ENCODE peak calls at places on chromosomes 3 and 15, in four cellular contexts. One of them, this sample, is unnamed.

GRCh38 chr3:146138904-146139303 is 22.1 kb downstream of the PLOD2 start:
- DNase-seq in iPS DF 6.9: no peak
- DNase-seq in NCI-H2081: no peak
- DNase-seq in small intestine: no peak
- DNase-seq in this sample: peak; percentile 22

GRCh38 chr15:58748787-58749531 is 548 bp downstream of the ADAM10 start:
- DNase-seq in iPS DF 6.9: no peak
- DNase-seq in NCI-H2081: peak; percentile 59
- DNase-seq in small intestine: peak; percentile 55
- DNase-seq in this sample: peak; percentile 84

GRCh38 chr3:33277193-33277882 is at the start of gene FBXL2:
- DNase-seq in iPS DF 6.9: peak; percentile 84
- DNase-seq in NCI-H2081: peak; percentile 70
- DNase-seq in small intestine: peak; percentile 15
- DNase-seq in this sample: peak; percentile 69

GRCh38 chr15:25671132-25671531 is 192.0 kb downstream of the ATP10A start:
- DNase-seq in iPS DF 6.9: no peak
- DNase-seq in NCI-H2081: no peak
- DNase-seq in small intestine: no peak
- DNase-seq in this sample: peak; percentile 50

GRCh38 chr3:100796556-100796955 is 87.3 kb downstream of the TFG start:
- DNase-seq in iPS DF 6.9: no peak
- DNase-seq in NCI-H2081: no peak
- DNase-seq in small intestine: peak; percentile 42
- DNase-seq in this sample: peak; percentile 42

GRCh38 chr3:110069641-110070538 is 732.5 kb upstream of the DPPA4 start:
- DNase-seq in iPS DF 6.9: no peak
- DNase-seq in NCI-H2081: no peak
- DNase-seq in small intestine: no peak
- DNase-seq in this sample: peak; percentile 32

GRCh38 chr3:72960812-72961518 is 35.6 kb upstream of the PPP4R2 start:
- DNase-seq in iPS DF 6.9: no peak
- DNase-seq in NCI-H2081: peak; percentile 38
- DNase-seq in small intestine: peak; percentile 90
- DNase-seq in this sample: peak; percentile 73

GRCh38 chr3:52088445-52089367 is 32.3 kb upstream of the DUSP7 start:
- DNase-seq in iPS DF 6.9: no peak
- DNase-seq in NCI-H2081: no peak
- DNase-seq in small intestine: no peak
- DNase-seq in this sample: peak; percentile 57

GRCh38 chr15:25849431-25849921 is 13.7 kb downstream of the ATP10A start:
- DNase-seq in iPS DF 6.9: no peak
- DNase-seq in NCI-H2081: no peak
- DNase-seq in small intestine: peak; percentile 9
- DNase-seq in this sample: peak; percentile 94